ENCODE peak calls at places on chromosomes 4 and X, in eight cellular contexts. K is astrocyte, H is fibroblast of lung, V is H1, I is mammary epithelial cell, Z is GM23338, E is neural progenitor cell, U is HCT116. X is an unnamed sample.

GRCh38 chr4:96035727-96036126 is 195.8 kb downstream of the PDHA2 start:
- DNase-seq in K (no peak), H (peak; percentile 18), V (no peak), I (peak; percentile 39), Z (peak; percentile 75), E (peak; percentile 18), U (peak; percentile 32), X (peak; percentile 49)

GRCh38 chr4:30553721-30554120 is 166.4 kb upstream of the PCDH7 start:
- DNase-seq in K (peak; percentile 3), H (peak; percentile 13), V (no peak), I (no peak), Z (no peak), E (no peak), U (no peak), X (no peak)

GRCh38 chr4:152156448-152156847 is 379.4 kb downstream of the FBXW7 start:
- DNase-seq in K (no peak), H (no peak), V (no peak), I (no peak), Z (no peak), E (no peak), U (no peak), X (no peak)

GRCh38 chrX:74195120-74195519 is 108.9 kb upstream of the ZCCHC13 start:
- DNase-seq in K (no peak), H (no peak), V (no peak), I (no peak), Z (no peak), E (no peak), U (no peak), X (no peak)

GRCh38 chr4:24730256-24731001 is 64.9 kb upstream of the SOD3 start:
- DNase-seq in K (peak; percentile 64), H (peak; percentile 79), V (no peak), I (no peak), Z (no peak), E (no peak), U (no peak), X (no peak)

GRCh38 chrX:20378291-20378920 is 111.7 kb upstream of the RPS6KA3 start:
- DNase-seq in K (peak; percentile 47), H (no peak), V (no peak), I (peak; percentile 64), Z (no peak), E (no peak), U (no peak), X (no peak)

GRCh38 chr4:175947117-175947722 is 118.4 kb upstream of the WDR17 start:
- DNase-seq in K (no peak), H (peak; percentile 66), V (no peak), I (no peak), Z (peak; percentile 45), E (peak; percentile 6), U (peak; percentile 27), X (peak; percentile 54)

GRCh38 chrX:2498781-2499302 is 1.9 kb downstream of the DHRSX start:
- DNase-seq in K (peak; percentile 15), H (peak; percentile 47), V (no peak), I (no peak), Z (peak; percentile 49), E (peak; percentile 71), U (no peak), X (peak; percentile 20)

GRCh38 chr4:18077808-18078207 is 56.3 kb upstream of the LCORL start:
- DNase-seq in K (no peak), H (no peak), V (no peak), I (no peak), Z (no peak), E (no peak), U (no peak), X (no peak)

GRCh38 chrX:53616921-53617320 is 69.6 kb downstream of the HUWE1 start:
- DNase-seq in K (no peak), H (no peak), V (no peak), I (no peak), Z (no peak), E (peak; percentile 54), U (no peak), X (no peak)

GRCh38 chr4:155745984-155746383 is 12.8 kb upstream of the GUCY1B1 start:
- DNase-seq in K (peak; percentile 64), H (peak; percentile 75), V (no peak), I (no peak), Z (no peak), E (no peak), U (no peak), X (no peak)

GRCh38 chr4:155738548-155738947 is 20.3 kb upstream of the GUCY1B1 start:
- DNase-seq in K (peak; percentile 53), H (peak; percentile 96), V (no peak), I (no peak), Z (no peak), E (no peak), U (no peak), X (no peak)

GRCh38 chr4:155748039-155748438 is 10.8 kb upstream of the GUCY1B1 start:
- DNase-seq in K (no peak), H (no peak), V (no peak), I (no peak), Z (peak; percentile 10), E (no peak), U (no peak), X (no peak)

GRCh38 chr4:155741546-155741945 is 17.3 kb upstream of the GUCY1B1 start:
- DNase-seq in K (no peak), H (no peak), V (no peak), I (no peak), Z (no peak), E (no peak), U (no peak), X (no peak)

DNA sequence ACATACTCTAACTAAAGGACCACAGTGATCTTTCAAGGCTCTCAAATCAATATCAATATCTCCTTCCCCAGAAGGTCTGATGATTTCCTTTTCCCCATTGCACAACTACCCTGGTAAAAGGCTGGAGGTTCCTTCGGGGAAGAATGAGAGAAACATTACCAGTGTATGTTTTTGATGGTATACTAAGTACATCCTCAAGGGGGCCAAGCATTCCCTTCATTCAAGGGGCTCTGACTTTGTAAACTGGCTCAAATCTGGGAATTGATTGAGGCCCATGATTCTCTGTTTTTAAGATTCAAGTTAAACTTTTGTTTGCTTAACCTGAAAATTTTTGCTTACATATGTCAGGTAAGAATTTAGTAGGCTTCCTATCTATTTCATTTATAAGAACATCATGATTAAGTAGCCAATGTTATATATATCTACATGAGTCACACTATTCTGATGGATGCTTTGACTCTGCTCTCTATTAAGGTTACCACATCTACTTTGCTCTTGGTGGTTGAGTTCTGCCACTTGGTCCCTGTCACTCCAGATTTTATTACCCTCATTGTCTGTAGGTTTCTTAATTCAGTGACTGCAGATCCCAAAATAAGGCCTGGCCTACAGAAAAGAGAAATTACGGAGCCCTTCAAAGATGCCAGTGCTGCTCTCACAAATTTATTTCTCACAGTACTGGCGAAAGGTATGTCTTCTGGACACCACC is 16.4 kb upstream of the GUCY1B1 start:
- DNase-seq in K (no peak), H (no peak), V (no peak), I (no peak), Z (peak; percentile 56), E (no peak), U (no peak), X (no peak)
- TF ChIP-seq CTCF in K (no peak), H (no peak), V (peak; percentile 36), I (no peak), Z (peak; percentile 35), E (peak; percentile 30), U (peak; percentile 20), X (no peak)

DNA sequence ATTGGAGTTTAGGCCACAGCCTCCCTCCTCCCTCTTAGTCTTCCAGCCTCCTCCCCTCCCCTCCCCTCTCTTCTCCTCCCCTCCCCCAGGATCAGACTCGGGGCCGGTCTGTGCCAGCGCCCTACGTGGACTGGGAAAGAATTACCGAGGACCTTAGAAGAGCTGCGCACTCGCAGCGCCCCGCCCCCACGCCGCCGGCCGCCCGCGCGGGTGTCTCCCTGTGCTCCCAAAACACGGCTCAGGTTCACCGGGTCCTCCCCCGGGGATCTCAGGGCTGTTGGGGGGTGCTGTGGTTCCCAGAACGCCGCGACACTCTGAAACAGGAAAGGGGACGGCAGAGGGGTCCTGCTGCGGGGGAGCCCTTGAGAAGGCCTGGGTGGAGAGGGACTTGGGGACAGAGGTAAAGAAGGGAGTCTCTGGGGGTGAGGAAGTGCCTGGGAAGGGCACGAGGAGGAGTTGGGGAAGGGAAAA is 122.2 kb upstream of the TBL1X start:
- DNase-seq in K (peak; percentile 71), H (peak; percentile 91), V (peak; percentile 46), I (no peak), Z (peak; percentile 84), E (peak; percentile 85), U (peak; percentile 71), X (peak; percentile 54)
- H3K4me2 ChIP-seq in K (peak overlapping the region; percentile 75), H (peak overlapping the region; percentile 45), V (peak overlapping the region; percentile 85), I (no peak overlapping the region), Z (peak overlapping the region; percentile 67), E (peak overlapping the region; percentile 77), U (peak overlapping the region; percentile 72), X (no peak overlapping the region)

GRCh38 chr4:73945674-73946449 is 36.0 kb downstream of the PF4 start:
- DNase-seq in K (no peak), H (no peak), V (no peak), I (no peak), Z (no peak), E (no peak), U (no peak), X (no peak)

GRCh38 chr4:73943555-73943954 is 38.3 kb downstream of the PF4 start:
- DNase-seq in K (no peak), H (no peak), V (no peak), I (no peak), Z (peak; percentile 82), E (no peak), U (no peak), X (no peak)

GRCh38 chr4:73945140-73945539 is 36.7 kb downstream of the PF4 start:
- DNase-seq in K (no peak), H (no peak), V (no peak), I (no peak), Z (peak; percentile 39), E (no peak), U (no peak), X (no peak)

GRCh38 chr4:73947239-73947985 is 34.4 kb downstream of the PF4 start:
- DNase-seq in K (no peak), H (no peak), V (no peak), I (no peak), Z (no peak), E (no peak), U (no peak), X (no peak)

GRCh38 chr4:73944061-73944875 is 37.6 kb downstream of the PF4 start:
- DNase-seq in K (no peak), H (peak; percentile 8), V (no peak), I (peak; percentile 18), Z (peak; percentile 69), E (peak; percentile 62), U (no peak), X (peak; percentile 24)
- TF ChIP-seq CTCF in K (no peak), H (peak; percentile 1), V (no peak), I (no peak), Z (peak; percentile 27), E (peak; percentile 23), U (no peak), X (peak; percentile 12)

DNA sequence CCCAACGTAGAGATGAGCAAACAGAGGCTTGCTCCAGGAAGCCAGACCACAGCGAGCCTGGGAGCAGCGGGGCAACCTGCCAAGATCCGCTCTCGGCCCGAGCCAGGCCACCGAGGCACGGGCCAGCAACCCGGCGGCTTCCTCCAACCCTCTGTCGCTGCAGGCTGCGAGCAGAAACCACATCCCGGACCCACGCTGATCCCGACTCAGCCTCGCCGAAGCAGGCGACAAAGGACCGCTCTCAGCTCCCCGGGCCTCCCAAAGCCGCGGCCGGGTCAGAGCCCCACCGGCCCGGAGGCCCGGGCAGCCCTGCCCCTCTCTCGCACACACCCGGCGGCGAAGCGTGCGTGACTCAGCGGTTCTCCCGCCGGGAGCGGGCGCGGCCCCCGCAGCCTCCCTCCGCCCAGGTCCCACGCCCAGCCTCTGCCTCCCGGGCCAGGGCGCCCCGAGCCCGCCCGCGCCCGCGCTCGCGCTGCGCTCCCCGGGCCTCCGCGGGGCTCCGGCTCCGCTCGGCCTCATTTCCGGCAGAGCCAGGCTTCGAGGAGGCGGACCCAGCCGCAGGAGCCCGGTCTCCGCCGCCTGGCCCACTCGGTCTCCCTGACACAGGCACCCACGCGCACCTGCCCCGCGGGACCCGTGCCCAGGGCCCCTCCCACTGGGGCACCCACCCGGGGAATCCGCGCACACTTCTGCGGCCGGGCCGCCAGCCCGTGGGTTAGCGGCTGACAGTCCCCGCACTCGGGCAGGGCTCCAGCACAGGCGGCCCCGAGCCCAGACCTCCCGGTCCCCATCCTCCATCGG is 1.7 kb downstream of the PPP2R2C start:
- DNase-seq in K (peak; percentile 20), H (peak; percentile 26), V (no peak), I (peak; percentile 30), Z (peak; percentile 54), E (peak; percentile 66), U (no peak), X (peak; percentile 12)
- H3K4me2 ChIP-seq in K (peak overlapping the region; percentile 84), H (peak overlapping the region; percentile 59), V (peak overlapping the region; percentile 43), I (peak overlapping the region; percentile 83), Z (peak overlapping the region; percentile 85), E (peak overlapping the region; percentile 99), U (peak overlapping the region; percentile 95), X (peak overlapping the region; percentile 32)